ENCODE peak calls at places on chromosomes 5 and 9, in six cellular contexts. H, X, D, K, Y and W are unnamed samples.

GRCh38 chr9:34463098-34463900 is 4.7 kb downstream of the DNAI1 start:
- DNase-seq in H (no peak), Y (no peak), K (no peak), D (no peak), X (no peak), W (no peak)

GRCh38 chr5:147973086-147973485 is 66.7 kb upstream of the C5orf46 start:
- DNase-seq in H (no peak), Y (no peak), K (no peak), X (no peak), D (no peak), W (no peak)

GRCh38 chr5:136073714-136074113 is 44.9 kb downstream of the TGFBI start:
- DNase-seq in H (no peak), X (peak), Y (no peak), D (no peak), K (no peak), W (no peak)

GRCh38 chr5:172339264-172340180 is 56.0 kb upstream of the UBTD2 start:
- DNase-seq in K (no peak), Y (no peak), H (no peak), D (peak), X (no peak), W (no peak)

GRCh38 chr5:25858019-25858418 is 1180.4 kb downstream of the CDH9 start:
- DNase-seq in H (no peak), K (no peak), X (no peak), D (no peak), Y (peak), W (no peak)

GRCh38 chr5:149957855-149958254 is 2.7 kb upstream of the SLC26A2 start:
- DNase-seq in X (no peak), D (no peak), K (no peak), H (no peak), Y (no peak), W (no peak)

GRCh38 chr9:2824564-2824963 is 19.3 kb downstream of the PUM3 start:
- DNase-seq in D (no peak), H (no peak), K (no peak), X (no peak), Y (peak), W (no peak)

GRCh38 chr9:109799141-109799540 is 19.1 kb downstream of the PALM2AKAP2 start:
- DNase-seq in K (no peak), D (no peak), X (no peak), H (no peak), Y (no peak), W (no peak)

GRCh38 chr5:54792611-54793404 is 192.6 kb downstream of the ESM1 start:
- DNase-seq in D (peak), X (no peak), Y (no peak), H (no peak), K (no peak), W (no peak)

GRCh38 chr5:132662925-132663770 is 5.2 kb downstream of the IL13 start:
- DNase-seq in Y (no peak), K (no peak), D (no peak), X (no peak), H (no peak), W (no peak)

GRCh38 chr9:92438900-92439526 is 14.7 kb upstream of the OMD start:
- DNase-seq in X (no peak), K (no peak), Y (no peak), D (no peak), H (no peak), W (no peak)

GRCh38 chr5:151191661-151192060 is 32.2 kb downstream of the CCDC69 start:
- DNase-seq in K (no peak), D (no peak), H (no peak), Y (no peak), X (peak), W (no peak)

GRCh38 chr5:99058466-99058865 is 129.7 kb upstream of the CHD1 start:
- DNase-seq in H (no peak), Y (no peak), X (no peak), K (no peak), D (no peak), W (no peak)

GRCh38 chr9:35798658-35799366 is 7.4 kb downstream of the NPR2 start:
- DNase-seq in Y (no peak), H (no peak), K (no peak), X (peak), D (no peak), W (no peak)

GRCh38 chr5:98942849-98943248 is 14.0 kb upstream of the CHD1 start:
- DNase-seq in D (no peak), Y (no peak), X (no peak), H (no peak), K (no peak), W (no peak)

GRCh38 chr5:158740358-158740757 is 359.4 kb downstream of the EBF1 start:
- DNase-seq in Y (no peak), H (no peak), K (no peak), X (no peak), D (no peak), W (no peak)

GRCh38 chr9:121561385-121562222 is 62.0 kb upstream of the GGTA1 start:
- DNase-seq in X (no peak), H (no peak), Y (no peak), D (no peak), K (no peak), W (no peak)

GRCh38 chr5:165617491-165617890 is 2112.1 kb downstream of the MAT2B start:
- DNase-seq in X (no peak), D (no peak), H (no peak), Y (no peak), K (no peak), W (no peak)